ENCODE peak calls at places on chromosome 7, in five cellular contexts. F is BJ, H is thoracic aorta, T is colonic mucosa, R is cardiac muscle cell. X is an unnamed sample.

GRCh38 chr7:50534690-50535290 is 30.4 kb downstream of the DDC start:
- DNase-seq in F (peak), H (no peak), T (no peak), R (no peak), X (peak)

GRCh38 chr7:140485463-140486265 is 6.4 kb upstream of the MKRN1 start:
- DNase-seq in F (no peak), H (no peak), T (peak), R (no peak), X (peak)

GRCh38 chr7:2118056-2118455 is 114.7 kb downstream of the MAD1L1 start:
- DNase-seq in F (no peak), H (no peak), T (no peak), R (no peak), X (no peak)

GRCh38 chr7:47392241-47392759 is 189.6 kb downstream of the TNS3 start:
- DNase-seq in F (peak), H (no peak), T (no peak), R (no peak), X (no peak)

GRCh38 chr7:2953099-2953498 is 90.6 kb downstream of the CARD11 start:
- DNase-seq in F (no peak), H (no peak), T (no peak), R (no peak), X (no peak)

GRCh38 chr7:87475359-87476178 is at the start of gene ABCB4:
- DNase-seq in F (no peak), H (no peak), T (no peak), R (peak), X (no peak)

GRCh38 chr7:125644113-125644512 is 714.5 kb upstream of the POT1 start:
- DNase-seq in F (no peak), H (no peak), T (no peak), R (no peak), X (no peak)

GRCh38 chr7:155788616-155789000 is 23.7 kb downstream of the SHH start:
- DNase-seq in F (no peak), H (no peak), T (no peak), R (no peak), X (no peak)

GRCh38 chr7:64877714-64878610 is 25.1 kb upstream of the ZNF273 start:
- DNase-seq in F (no peak), H (no peak), T (peak), R (no peak), X (no peak)

GRCh38 chr7:37180828-37181549 is 267.7 kb downstream of the ELMO1 start:
- DNase-seq in F (no peak), H (no peak), T (no peak), R (no peak), X (no peak)

GRCh38 chr7:6392712-6393666 is 54.8 kb downstream of the DAGLB start:
- DNase-seq in F (no peak), H (peak), T (peak), R (peak), X (no peak)

GRCh38 chr7:4265676-4266075 is 416.4 kb upstream of the FOXK1 start:
- DNase-seq in F (no peak), H (no peak), T (peak), R (no peak), X (no peak)

GRCh38 chr7:12719141-12719919 is 31.9 kb downstream of the ARL4A start:
- DNase-seq in F (peak), H (no peak), T (no peak), R (no peak), X (no peak)

GRCh38 chr7:155017834-155018233 is 14.9 kb upstream of the PAXIP1 start:
- DNase-seq in F (no peak), H (no peak), T (no peak), R (no peak), X (no peak)

GRCh38 chr7:25774675-25775074 is 377.3 kb upstream of the NFE2L3 start:
- DNase-seq in F (no peak), H (no peak), T (no peak), R (no peak), X (no peak)

GRCh38 chr7:156947120-156947843 is 2.2 kb upstream of the NOM1 start:
- DNase-seq in F (no peak), H (no peak), T (no peak), R (no peak), X (no peak)

GRCh38 chr7:70497793-70498192 is 634.2 kb upstream of the GALNT17 start:
- DNase-seq in F (no peak), H (no peak), T (no peak), R (no peak), X (no peak)

GRCh38 chr7:77338883-77339629 is 77.1 kb downstream of the GSAP start:
- DNase-seq in F (no peak), H (no peak), T (no peak), R (no peak), X (no peak)

GRCh38 chr7:18352339-18353255 is 143.0 kb upstream of the HDAC9 start:
- DNase-seq in F (peak), H (no peak), T (peak), R (peak), X (peak)

GRCh38 chr7:129824291-129825004 is 128.3 kb downstream of the UBE2H start:
- DNase-seq in F (no peak), H (no peak), T (no peak), R (no peak), X (no peak)
- H3K4me3 ChIP-seq in F (peak), H (peak), T (peak), R (peak), X (peak)

DNA sequence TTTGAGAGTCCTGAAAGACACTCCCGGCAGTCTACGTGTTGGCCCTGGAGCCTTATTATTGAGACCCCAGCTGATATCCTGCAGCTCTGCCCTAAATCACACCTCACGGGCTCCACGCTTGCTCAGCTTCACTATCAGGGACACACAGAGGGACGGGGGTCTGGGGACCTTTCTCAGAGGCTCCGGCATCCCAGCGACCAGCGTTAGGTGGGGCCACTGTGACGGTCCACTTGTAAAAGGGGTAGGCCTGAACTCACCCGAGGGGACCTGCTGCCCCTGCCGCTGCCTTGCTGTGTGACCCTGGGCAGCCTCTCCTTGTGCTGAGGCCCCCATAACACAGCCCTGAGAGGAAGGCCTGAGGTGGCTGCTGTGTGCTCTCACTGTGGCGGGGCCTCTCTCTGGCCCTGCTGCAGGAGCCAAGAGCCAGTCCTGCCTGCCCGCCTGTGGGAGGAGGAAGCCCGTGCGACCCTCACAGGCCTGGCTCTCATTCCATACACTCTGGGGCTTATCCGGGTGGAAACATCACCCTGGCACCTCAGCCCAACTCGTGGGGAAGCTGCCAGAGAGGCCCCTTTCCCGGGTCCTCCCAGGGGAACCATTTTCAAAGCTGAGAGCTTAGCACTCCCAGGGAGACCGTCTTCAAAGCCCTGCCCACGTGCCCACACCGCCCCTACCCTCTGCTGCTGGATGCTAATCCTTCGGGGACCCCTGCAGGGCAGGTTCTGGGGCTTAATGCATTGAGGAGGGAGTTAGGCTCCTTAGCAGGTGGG is 21.7 kb downstream of the AQP1 start:
- DNase-seq in F (no peak), H (no peak), T (peak), R (no peak), X (no peak)
- TF ChIP-seq CTCF in F (no peak), H (no peak), T (no peak), R (no peak), X (no peak)

DNA sequence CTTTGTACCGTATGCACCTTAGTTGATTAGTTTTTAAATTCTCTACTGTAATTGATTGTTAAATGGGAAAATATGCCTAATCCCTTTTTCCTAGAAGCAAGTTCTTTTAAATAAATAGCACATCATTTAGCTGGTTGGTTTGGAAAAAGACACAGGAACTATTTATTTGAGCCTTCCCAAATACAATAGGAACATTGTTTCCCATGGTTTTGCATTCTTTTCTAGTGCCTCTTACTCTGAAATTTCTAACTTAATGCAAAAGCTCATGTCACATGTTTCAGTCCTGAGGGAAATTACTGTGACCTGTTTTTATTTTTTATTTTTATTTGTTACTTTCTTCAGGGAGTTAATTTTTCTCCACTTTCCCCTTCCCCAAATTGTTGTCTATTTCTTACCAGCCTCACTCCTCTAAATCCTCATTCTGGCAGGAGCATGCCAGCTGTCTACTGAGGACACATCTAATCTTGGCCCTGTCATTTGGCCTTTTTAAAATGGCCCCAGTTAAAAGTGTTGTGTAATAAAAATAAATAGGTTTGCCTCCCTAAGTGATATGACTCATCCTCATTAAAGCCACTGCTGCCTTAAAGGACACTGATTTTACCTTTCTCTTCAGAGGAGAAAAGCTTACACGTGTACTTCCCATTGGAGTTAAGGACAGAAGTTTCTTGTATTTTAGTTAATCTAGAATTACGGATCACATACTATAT is 94.5 kb downstream of the PPP1R3A start:
- DNase-seq in F (no peak), H (no peak), T (no peak), R (no peak), X (no peak)
- H3K4me3 ChIP-seq in F (no peak), H (no peak), T (no peak), R (no peak), X (no peak)

GRCh38 chr7:13879994-13880686 is 109.3 kb downstream of the ETV1 start:
- DNase-seq in F (no peak), H (no peak), T (no peak), R (no peak), X (no peak)
- TF ChIP-seq CTCF in F (no peak), H (no peak), T (no peak), R (no peak), X (no peak)

GRCh38 chr7:120097020-120097419 is 176.0 kb upstream of the KCND2 start:
- DNase-seq in F (no peak), H (no peak), T (no peak), R (no peak), X (no peak)
- H3K4me3 ChIP-seq in F (no peak), H (no peak), T (no peak), R (no peak), X (no peak)

GRCh38 chr7:80614911-80615310 is 23.5 kb upstream of the CD36 start:
- DNase-seq in F (peak), H (no peak), T (no peak), R (peak), X (no peak)
- TF ChIP-seq CTCF in F (peak), H (no peak), T (no peak), R (no peak), X (no peak)

GRCh38 chr7:108454317-108454673 is 1.9 kb downstream of the NRCAM start:
- DNase-seq in F (no peak), H (no peak), T (no peak), R (no peak), X (no peak)
- H3K4me3 ChIP-seq in F (no peak), H (peak), T (no peak), R (peak), X (peak)

X was measured in epithelial cell of proximal tubule.